ENCODE peak calls at places on chromosome 22, in five cellular contexts. V is trophoblast cell, Q is hepatocyte, T is H1, H is neural progenitor cell. X is an unnamed sample.
A peak's percentile ranks its signal among the peaks of the same experiment; 100 is the strongest.

GRCh38 chr22:22605074-22605404 is 39.4 kb upstream of the GGTLC2 start:
- DNase-seq in V (no peak), Q (no peak), T (no peak), H (no peak), X (no peak)

GRCh38 chr22:48371391-48371790 is 1456.3 kb downstream of the BRD1 start:
- DNase-seq in V (no peak), Q (no peak), T (peak; percentile 39), H (no peak), X (no peak)

GRCh38 chr22:37502342-37503182 is 16.4 kb upstream of the MFNG start:
- DNase-seq in V (no peak), Q (peak; percentile 91), T (no peak), H (no peak), X (no peak)

GRCh38 chr22:19110064-19110458 is 12.2 kb downstream of the DGCR2 start:
- DNase-seq in V (no peak), Q (no peak), T (no peak), H (peak; percentile 53), X (no peak)

GRCh38 chr22:37197451-37198289 is 9.6 kb upstream of the C1QTNF6 start:
- DNase-seq in V (peak; percentile 99), Q (peak; percentile 79), T (no peak), H (no peak), X (peak; percentile 89)

GRCh38 chr22:17087176-17088131 is 2.7 kb downstream of the IL17RA start:
- DNase-seq in V (no peak), Q (no peak), T (no peak), H (no peak), X (no peak)

GRCh38 chr22:29078036-29078868 is 5.4 kb downstream of the KREMEN1 start:
- DNase-seq in V (no peak), Q (no peak), T (no peak), H (no peak), X (no peak)

GRCh38 chr22:16654882-16655281 is 62.3 kb upstream of the CCT8L2 start:
- DNase-seq in V (no peak), Q (no peak), T (no peak), H (no peak), X (no peak)

GRCh38 chr22:27990879-27991278 is 71.8 kb upstream of the PITPNB start:
- DNase-seq in V (peak; percentile 55), Q (peak; percentile 51), T (peak; percentile 83), H (peak; percentile 84), X (no peak)

GRCh38 chr22:28822930-28823481 is 22.6 kb upstream of the XBP1 start:
- DNase-seq in V (no peak), Q (peak; percentile 48), T (no peak), H (peak; percentile 71), X (no peak)

GRCh38 chr22:21755855-21756284 is 20.3 kb upstream of the YPEL1 start:
- DNase-seq in V (no peak), Q (no peak), T (no peak), H (no peak), X (no peak)

GRCh38 chr22:20650294-20651207 is 123.4 kb upstream of the SERPIND1 start:
- DNase-seq in V (no peak), Q (no peak), T (peak; percentile 32), H (no peak), X (no peak)

GRCh38 chr22:27255580-27255979 is 546.0 kb downstream of the MN1 start:
- DNase-seq in V (no peak), Q (no peak), T (no peak), H (no peak), X (no peak)

GRCh38 chr22:23404689-23405365 is 175.3 kb downstream of the IGLL1 start:
- DNase-seq in V (peak; percentile 47), Q (no peak), T (peak; percentile 89), H (peak; percentile 53), X (no peak)

GRCh38 chr22:38098410-38099249 is 11.9 kb downstream of the BAIAP2L2 start:
- DNase-seq in V (no peak), Q (peak; percentile 55), T (no peak), H (no peak), X (no peak)

GRCh38 chr22:37674951-37675929 is at the start of gene LGALS1:
- DNase-seq in V (peak; percentile 71), Q (peak; percentile 87), T (peak; percentile 73), H (peak; percentile 47), X (peak; percentile 59)

DNA sequence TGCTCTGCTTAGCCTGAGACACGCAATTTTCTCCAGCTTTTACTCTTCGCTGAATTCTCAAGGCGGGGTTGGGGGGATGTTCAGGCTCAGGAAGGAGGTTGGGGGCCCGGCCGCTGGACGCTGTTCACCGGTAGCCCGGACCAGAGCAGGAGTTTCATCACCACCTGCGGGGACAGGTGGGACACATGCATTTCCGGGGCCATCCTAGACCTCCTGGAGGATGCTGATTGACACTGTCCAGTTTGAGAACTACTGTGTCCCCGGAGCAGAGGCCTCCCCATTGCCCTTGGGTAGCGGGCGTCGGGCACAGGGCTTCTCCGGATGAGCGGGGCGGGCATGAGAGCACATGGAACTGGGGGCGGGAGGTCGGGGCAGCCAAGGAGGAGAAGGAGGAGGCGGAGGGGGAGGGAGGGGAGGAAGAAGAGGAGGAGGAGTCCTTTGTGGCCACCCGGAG is 144.0 kb upstream of the GRK3 start:
- DNase-seq in V (no peak), Q (no peak), T (no peak), H (no peak), X (no peak)
- H2AFZ ChIP-seq in V (no peak overlapping the region), Q (no peak overlapping the region), T (no peak overlapping the region), H (peak overlapping the region; percentile 98), X (no peak overlapping the region)

GRCh38 chr22:40553014-40553579 is 83.4 kb downstream of the MRTFA start:
- DNase-seq in V (no peak), Q (no peak), T (no peak), H (no peak), X (no peak)
- H3K79me2 ChIP-seq in V (no peaks in the 10 kb centered on the region), Q (peaks cover 40% of the 10 kb centered on the region), T (peaks cover 14% of the 10 kb centered on the region), H (peaks cover 16% of the 10 kb centered on the region), X (peaks cover 50% of the 10 kb centered on the region)

GRCh38 chr22:49788492-49788891 is 39.2 kb downstream of the BRD1 start:
- DNase-seq in V (no peak), Q (no peak), T (no peak), H (no peak), X (no peak)

GRCh38 chr22:49786976-49787843 is 40.5 kb downstream of the BRD1 start:
- DNase-seq in V (no peak), Q (no peak), T (no peak), H (no peak), X (no peak)

GRCh38 chr22:49789289-49790141 is 38.2 kb downstream of the BRD1 start:
- DNase-seq in V (no peak), Q (no peak), T (no peak), H (no peak), X (no peak)

GRCh38 chr22:49785841-49786451 is 41.7 kb downstream of the BRD1 start:
- DNase-seq in V (no peak), Q (no peak), T (no peak), H (no peak), X (no peak)

GRCh38 chr22:49787861-49788260 is 39.8 kb downstream of the BRD1 start:
- DNase-seq in V (no peak), Q (no peak), T (no peak), H (no peak), X (no peak)
- H3K27ac ChIP-seq in V (no peak overlapping the region), Q (no peak overlapping the region), T (no peak overlapping the region), H (no peak overlapping the region), X (no peak overlapping the region)

GRCh38 chr22:45200862-45201511 is 37.3 kb downstream of the NUP50 start:
- DNase-seq in V (peak; percentile 96), Q (no peak), T (peak; percentile 45), H (no peak), X (no peak)

GRCh38 chr22:45197606-45198462 is 34.1 kb downstream of the NUP50 start:
- DNase-seq in V (peak; percentile 78), Q (no peak), T (peak; percentile 41), H (no peak), X (no peak)

GRCh38 chr22:45200230-45200629 is 36.5 kb downstream of the NUP50 start:
- DNase-seq in V (no peak), Q (no peak), T (no peak), H (no peak), X (no peak)

GRCh38 chr22:45198463-45198795 is 34.7 kb downstream of the NUP50 start:
- DNase-seq in V (no peak), Q (no peak), T (peak; percentile 46), H (no peak), X (no peak)

DNA sequence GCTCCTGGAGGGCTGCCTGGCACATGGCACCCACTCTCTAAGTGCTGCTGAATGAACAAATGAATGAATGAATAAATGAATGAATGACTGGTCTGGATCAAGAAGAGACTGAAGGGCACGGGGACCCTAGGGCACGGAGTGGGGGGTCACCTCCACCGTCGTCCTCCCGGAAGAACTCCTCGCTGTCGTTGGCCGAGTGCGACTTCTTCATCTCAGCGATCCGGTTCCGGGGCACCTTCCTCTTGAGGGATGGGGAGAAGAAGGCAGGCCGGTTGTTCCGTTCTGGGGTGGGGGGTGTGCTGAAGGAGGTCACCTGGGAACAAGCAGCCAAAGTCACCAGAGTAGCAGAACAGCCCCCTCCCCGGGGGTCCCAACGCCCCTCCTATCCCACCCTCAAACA is 36.0 kb downstream of the NUP50 start:
- DNase-seq in V (no peak), Q (no peak), T (no peak), H (no peak), X (no peak)
- H2AFZ ChIP-seq in V (no peak overlapping the region), Q (no peak overlapping the region), T (no peak overlapping the region), H (no peak overlapping the region), X (no peak overlapping the region)

DNA sequence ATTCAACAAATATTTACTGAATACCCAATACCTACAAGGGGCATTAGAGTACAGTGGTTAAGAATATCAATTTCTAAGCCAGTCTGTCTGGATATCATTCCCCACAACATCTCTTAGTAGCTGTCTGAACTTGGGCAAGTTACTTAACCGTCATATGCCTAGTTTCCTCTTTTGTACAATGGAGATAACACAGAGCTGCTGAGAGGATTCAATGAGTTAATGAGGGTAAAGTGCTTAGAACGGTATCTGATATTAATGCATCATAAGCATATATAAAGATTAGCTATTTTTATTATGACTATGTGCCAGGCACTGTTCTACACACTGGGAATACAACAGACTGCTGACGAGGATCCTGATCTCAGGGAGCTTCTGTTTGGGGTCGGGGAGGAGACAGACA is 116.4 kb downstream of the APOL5 start:
- DNase-seq in V (no peak), Q (no peak), T (no peak), H (no peak), X (no peak)
- H3K79me2 ChIP-seq in V (peaks cover 7% of the 10 kb centered on the region), Q (peaks cover 91% of the 10 kb centered on the region), T (peaks cover 91% of the 10 kb centered on the region), H (peaks cover 98% of the 10 kb centered on the region), X (peaks cover 93% of the 10 kb centered on the region)